ENCODE peak calls at places on chromosome 20, in ten cellular contexts. U, P, X, G, K, Z, F, W, O and I are unnamed samples. For H3K9me3 and H3K36me3, the result is how much of the 10 kb centered on the place peaks cover.

GRCh38 chr20:62557425-62557824 is 81.6 kb upstream of the GATA5 start:
- DNase-seq in U (no peak), P (no peak), X (no peak), G (peak), K (no peak), Z (no peak), F (no peak), W (no peak), O (no peak), I (peak)

GRCh38 chr20:21514553-21515251 is 838 bp upstream of the NKX2-2 start:
- DNase-seq in U (no peak), P (peak), X (no peak), G (no peak), K (no peak), Z (no peak), F (no peak), W (no peak), O (no peak), I (peak)

GRCh38 chr20:42974347-42974746 is 215.4 kb downstream of the PTPRT start:
- DNase-seq in U (no peak), P (no peak), X (no peak), G (no peak), K (no peak), Z (no peak), F (no peak), W (no peak), O (no peak), I (no peak)

GRCh38 chr20:10369723-10370090 is 64.3 kb downstream of the MKKS start:
- DNase-seq in U (peak), P (no peak), X (no peak), G (no peak), K (no peak), Z (no peak), F (no peak), W (peak), O (no peak), I (peak)

GRCh38 chr20:2693286-2693995 is 861 bp downstream of the EBF4 start:
- DNase-seq in U (peak), P (peak), X (no peak), G (peak), K (no peak), Z (no peak), F (no peak), W (peak), O (peak), I (peak)

GRCh38 chr20:4117341-4117740 is 102.0 kb upstream of the RNF24 start:
- DNase-seq in U (no peak), P (no peak), X (no peak), G (no peak), K (no peak), Z (no peak), F (no peak), W (no peak), O (no peak), I (no peak)

GRCh38 chr20:10922941-10923340 is 249.1 kb upstream of the JAG1 start:
- DNase-seq in U (no peak), P (no peak), X (no peak), G (no peak), K (no peak), Z (no peak), F (no peak), W (no peak), O (no peak), I (peak)

GRCh38 chr20:11467436-11467835 is 450.3 kb upstream of the BTBD3 start:
- DNase-seq in U (no peak), P (no peak), X (no peak), G (no peak), K (no peak), Z (no peak), F (no peak), W (no peak), O (no peak), I (no peak)

GRCh38 chr20:21237956-21238355 is 65.2 kb upstream of the XRN2 start:
- DNase-seq in U (no peak), P (no peak), X (no peak), G (no peak), K (no peak), Z (no peak), F (no peak), W (no peak), O (no peak), I (no peak)

GRCh38 chr20:53238121-53238660 is 266.0 kb downstream of the TSHZ2 start:
- DNase-seq in U (no peak), P (no peak), X (no peak), G (no peak), K (no peak), Z (no peak), F (no peak), W (no peak), O (no peak), I (no peak)

GRCh38 chr20:64110411-64111068 is 3.2 kb upstream of the NPBWR2 start:
- DNase-seq in U (peak), P (no peak), X (peak), G (no peak), K (peak), Z (no peak), F (no peak), W (no peak), O (no peak), I (no peak)

GRCh38 chr20:53533500-53533899 is 60.1 kb downstream of the ZNF217 start:
- DNase-seq in U (no peak), P (no peak), X (no peak), G (no peak), K (no peak), Z (no peak), F (no peak), W (no peak), O (no peak), I (no peak)

GRCh38 chr20:51768759-51769517 is 748 bp upstream of the ATP9A start:
- DNase-seq in U (no peak), P (no peak), X (no peak), G (no peak), K (no peak), Z (no peak), F (no peak), W (no peak), O (peak), I (no peak)

GRCh38 chr20:9179867-9180266 is 111.0 kb downstream of the PLCB4 start:
- DNase-seq in U (no peak), P (no peak), X (no peak), G (no peak), K (no peak), Z (no peak), F (no peak), W (no peak), O (no peak), I (no peak)

GRCh38 chr20:46111028-46111835 is 6.9 kb upstream of the CD40 start:
- DNase-seq in U (no peak), P (no peak), X (no peak), G (no peak), K (no peak), Z (no peak), F (no peak), W (peak), O (no peak), I (peak)

GRCh38 chr20:23226612-23227265 is 123.9 kb upstream of the NXT1 start:
- DNase-seq in U (no peak), P (no peak), X (no peak), G (no peak), K (no peak), Z (no peak), F (no peak), W (no peak), O (peak), I (no peak)

GRCh38 chr20:61053487-61054277 is 198.4 kb upstream of the CDH4 start:
- DNase-seq in U (no peak), P (no peak), X (no peak), G (no peak), K (no peak), Z (no peak), F (no peak), W (no peak), O (no peak), I (no peak)

GRCh38 chr20:4605166-4605565 is 116.5 kb upstream of the PRND start:
- DNase-seq in U (no peak), P (no peak), X (no peak), G (no peak), K (no peak), Z (no peak), F (no peak), W (no peak), O (no peak), I (no peak)

GRCh38 chr20:34654207-34654744 is 22.6 kb downstream of the PIGU start:
- DNase-seq in U (no peak), P (no peak), X (no peak), G (no peak), K (no peak), Z (no peak), F (no peak), W (no peak), O (no peak), I (no peak)

GRCh38 chr20:24991897-24992419 is 593 bp downstream of the APMAP start:
- DNase-seq in U (peak), P (peak), X (peak), G (peak), K (no peak), Z (no peak), F (peak), W (peak), O (peak), I (peak)

GRCh38 chr20:25173886-25174308 is 21.6 kb upstream of the ENTPD6 start:
- DNase-seq in U (no peak), P (no peak), X (no peak), G (no peak), K (no peak), Z (peak), F (no peak), W (no peak), O (no peak), I (no peak)

GRCh38 chr20:61966492-61967244 is 99.0 kb downstream of the TAF4 start:
- DNase-seq in U (no peak), P (no peak), X (peak), G (no peak), K (no peak), Z (peak), F (no peak), W (peak), O (no peak), I (no peak)

GRCh38 chr20:20849126-20849525 is 136.7 kb upstream of the RALGAPA2 start:
- DNase-seq in U (no peak), P (no peak), X (no peak), G (no peak), K (no peak), Z (no peak), F (no peak), W (no peak), O (no peak), I (no peak)

GRCh38 chr20:7772376-7772775 is 167.9 kb downstream of the HAO1 start:
- DNase-seq in U (no peak), P (no peak), X (no peak), G (no peak), K (no peak), Z (no peak), F (no peak), W (no peak), O (no peak), I (peak)

GRCh38 chr20:56360133-56360898 is 1.5 kb downstream of the FAM210B start:
- DNase-seq in U (no peak), P (no peak), X (no peak), G (no peak), K (no peak), Z (peak), F (peak), W (peak), O (no peak), I (no peak)

GRCh38 chr20:22438926-22439325 is 145.4 kb downstream of the FOXA2 start:
- DNase-seq in U (no peak), P (peak), X (no peak), G (no peak), K (no peak), Z (peak), F (no peak), W (no peak), O (no peak), I (no peak)

DNA sequence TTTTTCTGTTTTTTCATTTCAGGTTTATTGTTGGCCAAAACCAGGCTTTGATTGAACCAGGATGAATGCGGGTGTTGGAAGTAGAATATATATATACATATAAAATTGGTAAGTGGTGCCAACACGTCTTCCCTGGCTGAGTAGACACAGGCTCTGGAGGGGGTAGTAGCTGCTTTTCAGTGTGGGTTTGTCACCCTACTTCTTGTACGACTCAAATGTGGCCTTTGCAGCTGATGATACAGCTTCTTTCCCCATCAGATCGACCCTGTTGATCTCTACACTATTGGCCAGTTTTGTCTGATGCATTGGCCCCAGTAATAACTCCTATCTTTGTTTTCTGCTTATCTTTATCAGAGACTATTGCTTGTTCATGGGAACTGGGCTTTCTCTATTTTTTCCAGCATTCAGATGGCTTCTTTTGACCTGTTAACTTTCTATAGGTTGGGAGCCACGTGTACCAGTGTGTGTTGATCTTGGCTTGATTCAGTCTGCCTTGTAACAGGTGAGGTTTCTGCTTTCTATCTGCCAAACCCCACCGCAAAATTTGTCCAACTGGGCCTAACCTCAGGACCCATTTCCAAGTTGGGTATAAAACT is 2.7 kb upstream of the ZNFX1 start:
- DNase-seq in U (no peak), P (no peak), X (no peak), G (no peak), K (no peak), Z (no peak), F (no peak), W (no peak), O (no peak), I (no peak)
- H3K9me3 ChIP-seq in U (under half), P (under half), X (half or more), G (under half), K (half or more), Z (under half), F (under half), W (under half), O (under half), I (under half)

GRCh38 chr20:32797160-32797468 is 22.6 kb upstream of the MAPRE1 start:
- DNase-seq in U (no peak), P (no peak), X (no peak), G (no peak), K (no peak), Z (no peak), F (no peak), W (no peak), O (no peak), I (no peak)
- H3K36me3 ChIP-seq in U (under half), P (under half), X (under half), G (under half), K (under half), Z (under half), F (under half), W (under half), O (under half), I (under half)

DNA sequence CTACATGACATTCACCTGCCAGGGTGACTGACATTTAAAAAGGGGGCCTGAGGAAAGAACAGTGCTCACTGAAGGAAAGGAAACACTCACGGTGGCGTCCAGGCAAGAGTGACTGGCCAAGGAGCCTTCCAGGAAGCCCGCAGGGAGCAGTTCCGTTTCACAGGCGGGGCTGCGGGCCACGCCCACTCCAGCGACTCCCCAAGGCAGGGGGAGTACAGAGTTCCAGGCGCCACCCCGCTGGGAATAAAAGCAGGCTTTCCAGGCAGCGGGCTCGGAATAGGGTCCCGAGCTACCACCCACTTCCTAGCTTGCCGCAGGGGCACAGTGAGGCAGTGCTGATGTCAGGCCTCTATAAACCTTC is 34.2 kb downstream of the PKIG start:
- DNase-seq in U (peak), P (peak), X (peak), G (peak), K (no peak), Z (no peak), F (peak), W (no peak), O (no peak), I (no peak)
- H3K4me3 ChIP-seq in U (no peak), P (no peak), X (no peak), G (no peak), K (no peak), Z (no peak), F (no peak), W (no peak), O (no peak), I (no peak)

GRCh38 chr20:30612344-30612743 is 645.1 kb upstream of the DEFB115 start:
- DNase-seq in U (no peak), P (no peak), X (no peak), G (no peak), K (no peak), Z (no peak), F (no peak), W (no peak), O (no peak), I (no peak)

GRCh38 chr20:30610044-30610693 is 647.3 kb upstream of the DEFB115 start:
- DNase-seq in U (no peak), P (no peak), X (no peak), G (no peak), K (no peak), Z (no peak), F (no peak), W (peak), O (peak), I (peak)

GRCh38 chr20:30611239-30611984 is 646.1 kb upstream of the DEFB115 start:
- DNase-seq in U (no peak), P (no peak), X (no peak), G (no peak), K (no peak), Z (no peak), F (no peak), W (no peak), O (peak), I (no peak)

GRCh38 chr20:30606990-30607389 is 650.5 kb upstream of the DEFB115 start:
- DNase-seq in U (no peak), P (no peak), X (no peak), G (no peak), K (no peak), Z (no peak), F (no peak), W (no peak), O (no peak), I (no peak)

GRCh38 chr20:30610751-30611150 is 646.7 kb upstream of the DEFB115 start:
- DNase-seq in U (no peak), P (no peak), X (no peak), G (no peak), K (no peak), Z (no peak), F (no peak), W (no peak), O (no peak), I (no peak)
- H3K9me3 ChIP-seq in U (under half), P (under half), X (under half), G (under half), K (under half), Z (under half), F (under half), W (under half), O (under half), I (under half)

GRCh38 chr20:47196091-47197081 is 160.1 kb downstream of the ZMYND8 start:
- DNase-seq in U (peak), P (peak), X (peak), G (peak), K (peak), Z (peak), F (peak), W (peak), O (peak), I (peak)
- H3K36me3 ChIP-seq in U (under half), P (under half), X (under half), G (under half), K (under half), Z (under half), F (under half), W (under half), O (under half), I (under half)

GRCh38 chr20:36540551-36541211 is 638 bp upstream of the MYL9 start:
- DNase-seq in U (no peak), P (peak), X (peak), G (no peak), K (no peak), Z (no peak), F (no peak), W (no peak), O (no peak), I (no peak)

GRCh38 chr20:36542019-36542488 is 735 bp downstream of the MYL9 start:
- DNase-seq in U (no peak), P (peak), X (peak), G (peak), K (no peak), Z (peak), F (no peak), W (peak), O (peak), I (peak)

GRCh38 chr20:36542516-36543186 is 1.3 kb downstream of the MYL9 start:
- DNase-seq in U (no peak), P (no peak), X (peak), G (no peak), K (no peak), Z (no peak), F (no peak), W (no peak), O (no peak), I (no peak)

GRCh38 chr20:36543187-36544133 is 2.1 kb downstream of the MYL9 start:
- DNase-seq in U (no peak), P (no peak), X (peak), G (peak), K (no peak), Z (no peak), F (peak), W (peak), O (peak), I (peak)

GRCh38 chr20:36541227-36542018 is at the start of gene MYL9:
- DNase-seq in U (peak), P (peak), X (peak), G (peak), K (no peak), Z (no peak), F (peak), W (peak), O (peak), I (peak)
- H3K4me3 ChIP-seq in U (peak), P (peak), X (peak), G (peak), K (no peak), Z (peak), F (peak), W (peak), O (peak), I (peak)

DNA sequence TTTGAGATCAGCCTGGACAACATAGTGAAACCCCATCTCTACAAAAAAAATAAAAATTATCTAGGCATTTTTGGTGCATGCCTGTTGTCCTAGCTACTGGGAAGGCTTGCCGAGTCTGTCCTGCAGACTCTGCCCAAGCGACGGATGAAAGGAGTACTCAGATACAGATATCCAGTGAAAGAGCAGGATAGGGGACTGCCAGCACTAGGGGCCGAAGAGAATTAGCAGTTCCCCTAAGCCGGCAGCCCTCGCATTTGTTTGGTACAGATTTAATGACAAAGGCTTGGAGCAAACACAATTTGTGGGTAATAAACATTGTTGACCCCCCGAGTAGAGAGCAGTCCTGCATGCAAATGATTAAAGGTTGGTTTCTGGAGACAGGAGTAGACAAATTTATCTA is 5.4 kb upstream of the TBC1D20 start:
- DNase-seq in U (no peak), P (no peak), X (no peak), G (no peak), K (no peak), Z (no peak), F (no peak), W (no peak), O (no peak), I (no peak)
- H3K9me3 ChIP-seq in U (under half), P (under half), X (under half), G (under half), K (under half), Z (half or more), F (under half), W (under half), O (under half), I (under half)

GRCh38 chr20:41181567-41181966 is 44.2 kb downstream of the PLCG1 start:
- DNase-seq in U (peak), P (no peak), X (no peak), G (no peak), K (no peak), Z (no peak), F (no peak), W (no peak), O (peak), I (no peak)

GRCh38 chr20:41182296-41183212 is 45.2 kb downstream of the PLCG1 start:
- DNase-seq in U (peak), P (no peak), X (peak), G (no peak), K (no peak), Z (no peak), F (no peak), W (no peak), O (peak), I (no peak)

GRCh38 chr20:41179961-41180360 is 42.6 kb downstream of the PLCG1 start:
- DNase-seq in U (no peak), P (no peak), X (no peak), G (no peak), K (no peak), Z (no peak), F (no peak), W (no peak), O (peak), I (no peak)

GRCh38 chr20:41178904-41179432 is 41.6 kb downstream of the PLCG1 start:
- DNase-seq in U (peak), P (peak), X (peak), G (no peak), K (no peak), Z (no peak), F (no peak), W (no peak), O (peak), I (no peak)

GRCh38 chr20:41180599-41181333 is 43.4 kb downstream of the PLCG1 start:
- DNase-seq in U (peak), P (no peak), X (peak), G (no peak), K (no peak), Z (peak), F (no peak), W (no peak), O (peak), I (no peak)
- H3K36me3 ChIP-seq in U (under half), P (under half), X (under half), G (under half), K (under half), Z (under half), F (under half), W (under half), O (under half), I (half or more)